ENCODE peak calls at places on chromosome 1, in five cellular contexts. S is astrocyte, F is psoas muscle, C is endodermal cell, B is upper lobe of right lung. Y is an unnamed sample.

GRCh38 chr1:94596260-94596659 is 54.7 kb upstream of the F3 start:
- DNase-seq in S (no peak), F (no peak), C (peak; percentile 70), B (no peak), Y (no peak)

GRCh38 chr1:178961868-178962267 is 63.8 kb upstream of the FAM20B start:
- DNase-seq in S (no peak), F (no peak), C (no peak), B (no peak), Y (no peak)

GRCh38 chr1:100070201-100070939 is 62.4 kb downstream of the SASS6 start:
- DNase-seq in S (no peak), F (no peak), C (no peak), B (no peak), Y (no peak)

GRCh38 chr1:76763678-76764077 is 103.6 kb upstream of the ST6GALNAC5 start:
- DNase-seq in S (no peak), F (no peak), C (no peak), B (no peak), Y (no peak)

GRCh38 chr1:7810395-7810794 is 26.3 kb downstream of the PER3 start:
- DNase-seq in S (peak; percentile 91), F (peak; percentile 38), C (no peak), B (no peak), Y (no peak)

GRCh38 chr1:87766737-87767136 is 438.1 kb downstream of the LMO4 start:
- DNase-seq in S (no peak), F (no peak), C (no peak), B (no peak), Y (no peak)

GRCh38 chr1:2135866-2136265 is 58.7 kb downstream of the FAAP20 start:
- DNase-seq in S (no peak), F (no peak), C (no peak), B (peak; percentile 62), Y (no peak)

GRCh38 chr1:202264300-202265075 is 70.9 kb downstream of the LGR6 start:
- DNase-seq in S (no peak), F (no peak), C (peak; percentile 49), B (no peak), Y (no peak)

GRCh38 chr1:41664861-41665640 is 180.6 kb upstream of the EDN2 start:
- DNase-seq in S (peak; percentile 72), F (no peak), C (peak; percentile 74), B (no peak), Y (no peak)

GRCh38 chr1:206738370-206739366 is 31.9 kb upstream of the IL19 start:
- DNase-seq in S (no peak), F (no peak), C (peak; percentile 67), B (no peak), Y (no peak)
- TF ChIP-seq CTCF in S (peak; percentile 34), F (no peak), C (peak; percentile 74), B (peak; percentile 33), Y (no peak)

GRCh38 chr1:160647329-160647720 is 481 bp upstream of the SLAMF1 start:
- DNase-seq in S (no peak), F (no peak), C (no peak), B (no peak), Y (no peak)

GRCh38 chr1:160646192-160646591 is 652 bp downstream of the SLAMF1 start:
- DNase-seq in S (no peak), F (no peak), C (no peak), B (no peak), Y (no peak)

GRCh38 chr1:160644399-160644798 is 2.4 kb downstream of the SLAMF1 start:
- DNase-seq in S (no peak), F (no peak), C (no peak), B (no peak), Y (no peak)

GRCh38 chr1:160646711-160647328 is at the start of gene SLAMF1:
- DNase-seq in S (no peak), F (no peak), C (no peak), B (no peak), Y (peak; percentile 66)

GRCh38 chr1:160645386-160646063 is 1.3 kb downstream of the SLAMF1 start:
- DNase-seq in S (no peak), F (no peak), C (no peak), B (no peak), Y (no peak)
- H3K4me3 ChIP-seq in S (no peak overlapping the region), F (no peak overlapping the region), C (no peak overlapping the region), B (peak overlapping the region; percentile 34), Y (peak overlapping the region; percentile 95)

GRCh38 chr1:182682898-182683501 is 1.4 kb downstream of the RGS8 start:
- DNase-seq in S (no peak), F (no peak), C (no peak), B (no peak), Y (no peak)
- TF ChIP-seq CTCF in S (no peak), F (no peak), C (no peak), B (no peak), Y (no peak)

GRCh38 chr1:20481158-20481617 is 4.8 kb downstream of the CAMK2N1 start:
- DNase-seq in S (no peak), F (no peak), C (no peak), B (peak; percentile 46), Y (no peak)

GRCh38 chr1:20484526-20485462 is 1.2 kb downstream of the CAMK2N1 start:
- DNase-seq in S (no peak), F (peak; percentile 27), C (peak; percentile 82), B (peak; percentile 60), Y (no peak)

GRCh38 chr1:20483833-20484525 is 2.0 kb downstream of the CAMK2N1 start:
- DNase-seq in S (peak; percentile 39), F (peak; percentile 22), C (peak; percentile 82), B (peak; percentile 48), Y (no peak)

GRCh38 chr1:20481643-20482498 is 4.1 kb downstream of the CAMK2N1 start:
- DNase-seq in S (no peak), F (no peak), C (no peak), B (peak; percentile 31), Y (no peak)

GRCh38 chr1:20483098-20483832 is 2.7 kb downstream of the CAMK2N1 start:
- DNase-seq in S (no peak), F (no peak), C (no peak), B (no peak), Y (no peak)
- H3K4me3 ChIP-seq in S (peak overlapping the region; percentile 92), F (peak overlapping the region; percentile 68), C (peak overlapping the region; percentile 80), B (peak overlapping the region; percentile 51), Y (no peak overlapping the region)

GRCh38 chr1:226078336-226078735 is 15.8 kb downstream of the H3-3A start:
- DNase-seq in S (no peak), F (no peak), C (no peak), B (no peak), Y (no peak)
- TF ChIP-seq CTCF in S (no peak), F (no peak), C (no peak), B (no peak), Y (no peak)

GRCh38 chr1:246528933-246529731 is 22.1 kb upstream of the SMYD3 start:
- DNase-seq in S (no peak), F (no peak), C (peak; percentile 47), B (no peak), Y (no peak)

GRCh38 chr1:246526380-246526779 is 19.3 kb upstream of the SMYD3 start:
- DNase-seq in S (no peak), F (no peak), C (no peak), B (no peak), Y (no peak)

GRCh38 chr1:246530482-246530881 is 23.4 kb upstream of the SMYD3 start:
- DNase-seq in S (no peak), F (no peak), C (no peak), B (no peak), Y (no peak)

GRCh38 chr1:246527402-246528088 is 20.5 kb upstream of the SMYD3 start:
- DNase-seq in S (no peak), F (no peak), C (peak; percentile 22), B (no peak), Y (no peak)

DNA sequence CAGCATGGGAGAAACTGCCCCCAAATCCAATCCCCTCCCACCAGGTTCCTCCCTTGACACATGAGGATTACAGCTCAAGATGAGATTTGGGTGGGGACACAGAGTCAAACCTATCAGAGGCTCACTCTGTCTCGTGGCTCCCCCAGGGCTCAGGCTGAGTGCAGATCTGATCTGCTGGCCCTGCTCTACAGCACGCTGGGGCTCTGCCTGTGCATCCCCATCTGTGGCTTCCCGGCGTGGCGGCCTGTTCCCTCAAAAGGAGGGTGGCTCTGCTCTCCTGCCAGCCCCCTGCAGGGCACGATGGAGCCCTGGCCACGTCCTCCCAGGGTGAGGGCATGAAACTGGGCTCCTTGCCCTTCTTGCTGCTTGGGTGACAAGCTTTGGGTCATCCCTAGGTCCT is 19.8 kb upstream of the SMYD3 start:
- DNase-seq in S (no peak), F (no peak), C (no peak), B (no peak), Y (no peak)
- H3K4me3 ChIP-seq in S (no peak overlapping the region), F (no peak overlapping the region), C (no peak overlapping the region), B (no peak overlapping the region), Y (no peak overlapping the region)

GRCh38 chr1:53986458-53986857 is 31.5 kb downstream of the LDLRAD1 start:
- DNase-seq in S (no peak), F (no peak), C (no peak), B (no peak), Y (no peak)

GRCh38 chr1:53998223-53998622 is 19.8 kb downstream of the LDLRAD1 start:
- DNase-seq in S (no peak), F (no peak), C (no peak), B (no peak), Y (no peak)

GRCh38 chr1:53987880-53988279 is 30.1 kb downstream of the LDLRAD1 start:
- DNase-seq in S (no peak), F (no peak), C (no peak), B (no peak), Y (no peak)

GRCh38 chr1:53995683-53996082 is 22.3 kb downstream of the LDLRAD1 start:
- DNase-seq in S (no peak), F (no peak), C (no peak), B (no peak), Y (no peak)

GRCh38 chr1:53992085-53992874 is 25.7 kb downstream of the LDLRAD1 start:
- DNase-seq in S (no peak), F (no peak), C (peak; percentile 76), B (no peak), Y (no peak)
- TF ChIP-seq CTCF in S (no peak), F (no peak), C (peak; percentile 71), B (no peak), Y (peak; percentile 32)

DNA sequence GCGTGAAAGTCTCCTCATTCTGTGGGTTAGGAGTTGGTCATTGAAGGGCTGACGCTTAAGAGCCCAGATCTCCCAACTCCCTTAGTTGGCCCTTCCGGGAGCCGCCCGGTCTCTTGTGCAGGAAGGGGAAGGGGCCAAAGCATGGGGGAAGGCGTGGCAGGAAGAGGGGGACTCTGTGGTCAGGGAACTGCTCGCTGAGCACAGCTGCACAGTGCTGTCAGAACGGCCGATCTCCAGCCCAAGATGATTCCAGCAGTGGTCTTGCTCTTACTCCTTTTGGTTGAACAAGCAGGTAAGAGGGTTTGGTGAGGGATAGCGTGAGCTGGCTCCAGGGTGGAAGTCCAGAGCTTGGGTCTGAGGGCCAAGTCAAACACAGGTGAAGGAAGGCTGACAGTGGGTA is at the start of gene FCER1G:
- DNase-seq in S (no peak), F (peak; percentile 45), C (no peak), B (peak; percentile 85), Y (no peak)
- H3K4me3 ChIP-seq in S (no peak within 1 kb of the TSS), F (peak within 1 kb of the TSS; percentile 42), C (no peak within 1 kb of the TSS), B (peak within 1 kb of the TSS; percentile 49), Y (no peak within 1 kb of the TSS)

Y was measured in GM12864.